ENCODE peak calls at places on chromosomes 6 and 20, in six cellular contexts. O is right cardiac atrium; P is CD8-positive, alpha-beta memory T cell; E is CD4-positive, CD25-positive, alpha-beta regulatory T cell; B is heart left ventricle; M is A549. W is an unnamed sample. For H3K4me1, the result is how much of the 10 kb centered on the place peaks cover.

GRCh38 chr20:4555188-4555893 is 166.4 kb upstream of the PRND start:
- DNase-seq in P (no peak), B (no peak), E (no peak), O (no peak), M (peak), W (no peak)

GRCh38 chr6:119966484-119966883 is 616.9 kb upstream of the MAN1A1 start:
- DNase-seq in M (no peak), O (no peak), B (no peak), E (no peak), P (no peak), W (peak)

GRCh38 chr6:36851149-36851614 is 11.9 kb upstream of the CPNE5 start:
- DNase-seq in B (peak), E (no peak), O (no peak), M (peak), P (no peak), W (peak)

GRCh38 chr20:30485331-30486102 is 771.9 kb upstream of the DEFB115 start:
- DNase-seq in O (no peak), M (no peak), E (no peak), P (no peak), B (no peak), W (no peak)

GRCh38 chr20:54086444-54087134 is 16.2 kb upstream of the BCAS1 start:
- DNase-seq in M (no peak), E (no peak), P (no peak), O (no peak), B (no peak), W (no peak)

GRCh38 chr6:14412026-14412425 is 294.5 kb downstream of the CD83 start:
- DNase-seq in M (no peak), P (no peak), O (no peak), B (no peak), E (no peak), W (no peak)

GRCh38 chr6:89828988-89829590 is 591 bp upstream of the CASP8AP2 start:
- DNase-seq in P (peak), E (peak), B (no peak), M (no peak), O (no peak), W (no peak)

GRCh38 chr6:125899726-125900182 is 56.8 kb upstream of the HINT3 start:
- DNase-seq in B (no peak), M (peak), E (no peak), P (no peak), O (no peak), W (no peak)

GRCh38 chr6:19605624-19606023 is 231.5 kb upstream of the ID4 start:
- DNase-seq in E (no peak), P (no peak), O (no peak), M (no peak), B (no peak), W (no peak)

DNA sequence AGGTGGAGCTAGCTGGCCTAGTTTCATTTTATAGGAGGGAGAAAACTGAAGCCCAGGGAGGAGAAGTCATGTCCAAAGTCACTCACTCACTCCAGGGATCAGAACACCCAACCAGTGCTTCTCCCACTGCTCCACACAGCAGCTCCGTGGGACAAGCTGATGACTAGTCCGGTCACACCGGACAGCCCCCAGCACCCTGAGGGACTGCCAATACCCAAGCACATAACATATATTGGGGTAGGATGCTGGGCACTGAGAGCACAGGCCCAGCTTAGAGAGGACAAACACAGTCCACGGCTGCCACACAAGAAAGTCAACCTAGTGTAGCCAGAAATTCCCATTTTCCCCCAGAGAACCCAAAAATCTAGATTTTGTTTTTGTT is 5.7 kb downstream of the RRBP1 start:
- DNase-seq in O (no peak), M (no peak), B (no peak), P (no peak), E (no peak), W (no peak)
- H3K4me3 ChIP-seq in O (no peak), M (no peak), B (no peak), P (no peak), E (no peak), W (no peak)

GRCh38 chr6:328924-329323 is 36.6 kb downstream of the DUSP22 start:
- DNase-seq in O (no peak), M (no peak), E (no peak), B (no peak), P (no peak), W (no peak)

GRCh38 chr6:327538-328183 is 35.4 kb downstream of the DUSP22 start:
- DNase-seq in B (no peak), O (no peak), P (no peak), E (no peak), M (no peak), W (no peak)

GRCh38 chr6:326896-327537 is 34.7 kb downstream of the DUSP22 start:
- DNase-seq in E (no peak), O (no peak), B (no peak), M (no peak), P (no peak), W (no peak)

GRCh38 chr6:329888-330691 is 37.8 kb downstream of the DUSP22 start:
- DNase-seq in E (no peak), M (peak), P (no peak), B (no peak), O (no peak), W (no peak)

DNA sequence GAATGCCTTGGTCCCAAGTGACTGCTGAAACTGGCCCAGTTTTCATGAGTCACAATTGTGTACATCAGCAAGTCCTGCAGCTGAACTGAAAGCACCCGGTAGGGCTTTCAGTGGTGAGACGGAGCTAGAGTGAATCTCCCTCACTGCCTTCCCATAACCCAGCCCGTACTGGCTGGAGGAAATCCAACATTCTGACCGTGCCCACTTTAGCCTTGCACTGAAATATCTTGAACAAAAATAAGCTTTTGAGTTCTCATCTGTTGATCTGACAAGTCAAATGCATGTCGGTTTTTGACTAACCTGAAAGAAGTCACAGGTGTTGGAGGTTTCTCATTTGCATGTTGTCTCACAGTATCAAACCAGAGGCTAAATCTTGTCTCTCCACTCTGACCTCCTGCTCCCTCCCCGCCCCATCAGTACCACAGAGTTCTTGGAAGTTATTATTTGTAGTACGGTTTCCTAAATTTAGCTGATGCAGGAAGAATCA is 35.9 kb downstream of the DUSP22 start:
- DNase-seq in B (peak), O (peak), E (no peak), P (no peak), M (no peak), W (no peak)
- H3K4me1 ChIP-seq in B (under half), O (under half), E (under half), P (under half), M (under half), W (under half)

DNA sequence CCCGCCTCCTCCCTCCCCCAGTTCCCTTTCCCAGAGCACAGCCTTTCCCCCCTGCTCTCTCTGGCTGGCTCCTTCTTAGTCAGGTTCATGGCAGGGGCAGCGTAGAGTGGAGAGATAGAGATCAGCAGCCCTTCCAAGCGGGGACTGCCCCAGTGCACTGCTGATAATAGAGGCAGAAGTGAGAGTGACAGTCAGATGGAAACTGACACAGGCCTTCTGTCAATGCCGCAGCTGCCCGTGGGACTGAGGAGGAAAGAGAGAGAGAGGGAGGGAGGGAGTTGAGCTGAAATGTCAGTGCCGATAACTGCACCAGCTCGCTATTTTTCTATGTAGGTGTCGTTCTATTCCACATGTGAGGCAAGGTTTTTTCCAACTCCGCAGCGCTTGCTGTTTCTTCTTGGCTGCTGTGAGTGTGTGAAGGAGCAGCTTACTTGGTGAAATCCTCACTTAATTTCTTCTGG is 386.2 kb upstream of the MMS22L start:
- DNase-seq in P (no peak), O (peak), M (no peak), B (peak), E (no peak), W (peak)
- H3K4me3 ChIP-seq in P (no peak), O (peak), M (no peak), B (no peak), E (no peak), W (peak)

DNA sequence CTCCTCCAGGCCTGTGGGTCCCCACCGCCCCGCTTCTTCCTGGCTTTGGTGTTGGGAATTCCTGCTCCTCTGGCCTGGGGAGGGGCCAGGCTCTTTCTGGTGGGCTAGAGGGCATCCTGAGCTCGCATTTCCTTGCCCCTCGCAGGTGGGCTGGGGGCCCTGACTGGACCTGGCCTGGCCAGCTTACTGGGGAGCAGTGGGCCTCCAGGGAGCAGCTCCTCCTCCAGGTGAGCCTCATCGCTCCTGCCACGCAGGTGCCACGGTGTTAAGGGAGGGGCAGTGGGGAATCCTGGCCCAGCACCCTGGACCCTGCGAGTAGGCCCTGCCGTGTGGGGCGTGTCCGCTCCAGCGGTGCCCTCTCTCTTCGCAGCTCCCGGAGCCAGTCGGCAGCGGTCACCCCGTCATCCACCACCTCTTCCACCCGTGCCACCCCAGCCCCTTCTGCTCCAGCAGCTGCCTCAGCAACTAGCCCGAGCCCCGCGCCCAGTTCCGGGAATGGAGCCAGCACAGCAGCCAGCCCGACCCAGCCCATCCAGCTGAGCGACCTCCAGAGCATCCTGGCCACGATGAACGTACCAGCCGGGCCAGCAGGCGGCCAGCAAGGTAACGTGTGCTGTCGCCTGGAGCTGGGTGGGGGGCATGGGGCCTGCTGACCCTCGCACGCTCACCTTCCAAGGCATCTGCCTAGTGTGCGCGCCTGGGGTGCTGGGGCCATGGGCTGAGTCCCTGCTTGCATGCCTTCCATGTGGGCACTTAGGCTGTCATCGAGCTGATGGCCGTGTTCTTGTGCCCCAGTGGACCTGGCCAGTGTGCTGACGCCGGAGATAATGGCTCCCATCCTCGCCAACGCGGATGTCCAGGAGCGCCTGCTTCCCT is 4.7 kb downstream of the ADRM1 start:
- DNase-seq in P (no peak), E (no peak), M (peak), O (peak), B (no peak), W (no peak)
- H3K4me1 ChIP-seq in P (under half), E (under half), M (half or more), O (under half), B (under half), W (under half)

GRCh38 chr6:160523223-160523622 is 140.9 kb downstream of the LPA start:
- DNase-seq in E (no peak), B (no peak), P (no peak), O (no peak), M (no peak), W (no peak)
- H3K4me3 ChIP-seq in E (no peak), B (no peak), P (no peak), O (no peak), M (no peak), W (no peak)

GRCh38 chr6:156793224-156793623 is 16.0 kb downstream of the ARID1B start:
- DNase-seq in B (no peak), P (no peak), M (no peak), E (no peak), O (no peak), W (no peak)

GRCh38 chr6:156796627-156797026 is 19.4 kb downstream of the ARID1B start:
- DNase-seq in E (no peak), B (no peak), P (no peak), O (no peak), M (no peak), W (no peak)

GRCh38 chr6:156794546-156794945 is 17.4 kb downstream of the ARID1B start:
- DNase-seq in B (no peak), P (no peak), O (no peak), E (no peak), M (no peak), W (no peak)

GRCh38 chr6:156795825-156796224 is 18.6 kb downstream of the ARID1B start:
- DNase-seq in P (no peak), B (no peak), E (no peak), O (no peak), M (no peak), W (peak)

DNA sequence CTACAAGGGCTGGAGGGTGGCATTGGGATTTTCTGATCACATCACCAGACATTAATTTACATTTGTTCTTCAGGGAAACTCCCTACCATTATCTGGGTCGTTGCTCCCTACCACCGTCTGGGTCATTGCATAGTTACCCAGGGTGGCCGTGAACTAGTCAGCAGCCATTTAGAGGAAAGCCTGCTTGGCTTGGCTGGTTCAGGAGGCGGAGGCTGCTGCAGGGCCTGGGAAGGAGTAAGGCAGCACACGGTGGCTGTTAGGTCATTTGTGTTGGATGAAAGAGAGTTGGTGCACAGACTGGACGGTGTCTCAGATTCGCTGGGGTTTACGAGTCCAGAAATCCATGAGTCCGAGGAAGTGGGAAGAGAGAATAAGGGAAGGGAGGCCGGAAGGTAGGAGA is 17.8 kb downstream of the ARID1B start:
- DNase-seq in O (no peak), E (no peak), M (no peak), P (peak), B (no peak), W (no peak)
- H3K4me1 ChIP-seq in O (under half), E (half or more), M (under half), P (half or more), B (half or more), W (under half)

GRCh38 chr6:55175078-55175777 is 913 bp downstream of the HCRTR2 start:
- DNase-seq in P (no peak), M (no peak), E (no peak), B (no peak), O (no peak), W (no peak)

GRCh38 chr6:55180258-55180657 is 5.9 kb downstream of the HCRTR2 start:
- DNase-seq in O (no peak), E (no peak), M (no peak), P (no peak), B (no peak), W (no peak)

GRCh38 chr6:55176958-55177357 is 2.6 kb downstream of the HCRTR2 start:
- DNase-seq in O (no peak), E (no peak), B (no peak), P (no peak), M (no peak), W (no peak)

GRCh38 chr6:55175778-55176084 is 1.4 kb downstream of the HCRTR2 start:
- DNase-seq in M (no peak), B (no peak), P (no peak), E (no peak), O (no peak), W (no peak)

DNA sequence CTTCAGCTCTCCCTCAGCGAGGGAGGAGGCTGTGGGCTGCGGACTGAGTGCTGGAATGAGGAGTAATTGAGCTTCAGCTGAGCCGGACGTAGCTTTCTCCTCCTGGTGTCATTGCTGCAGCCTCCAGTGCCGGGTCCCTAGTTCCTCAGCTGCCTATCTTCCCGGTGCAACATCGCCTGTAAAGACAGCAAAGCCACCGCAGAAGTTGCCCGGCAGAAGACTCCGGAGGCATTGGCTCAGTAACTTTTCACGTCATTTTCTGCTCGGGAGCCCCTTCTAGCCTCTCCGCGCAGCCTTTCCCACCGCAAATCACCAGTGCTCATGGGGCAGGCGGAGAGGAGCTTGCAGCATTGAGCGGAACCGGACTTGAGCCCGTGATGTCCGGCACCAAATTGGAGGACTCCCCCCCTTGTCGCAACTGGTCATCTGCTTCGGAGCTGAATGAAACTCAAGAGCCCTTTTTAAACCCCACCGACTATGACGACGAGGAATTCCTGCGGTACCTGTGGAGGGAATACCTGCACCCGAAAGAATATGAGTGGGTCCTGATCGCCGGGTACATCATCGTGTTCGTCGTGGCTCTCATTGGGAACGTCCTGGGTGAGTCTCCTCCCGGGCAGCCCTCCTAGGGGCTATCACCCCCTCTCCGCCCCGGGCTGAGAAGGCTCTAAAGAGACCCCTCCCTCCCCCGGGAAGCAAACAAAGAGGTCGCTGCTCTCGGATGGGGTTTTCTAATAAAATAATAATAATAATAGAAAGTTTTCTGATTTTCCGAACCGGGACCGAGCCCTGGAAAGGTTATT is at the start of gene HCRTR2:
- DNase-seq in P (no peak), M (no peak), B (no peak), O (no peak), E (no peak), W (no peak)
- H3K4me3 ChIP-seq in P (no peak), M (no peak), B (no peak), O (peak), E (no peak), W (no peak)